ENCODE peak calls at places on chromosomes 16 and 17, in eight cellular contexts. M, L, S, N, J, Q, T and W are unnamed samples.

GRCh38 chr16:23448392-23448791 is 4.6 kb downstream of the COG7 start:
- DNase-seq in Q (no peak), J (no peak), N (no peak), M (no peak), T (no peak), S (no peak), L (no peak), W (no peak)

GRCh38 chr17:44912763-44913544 is 2.3 kb downstream of the GFAP start:
- DNase-seq in J (no peak), M (no peak), Q (no peak), N (no peak), T (no peak), L (no peak), S (no peak), W (no peak)

GRCh38 chr16:12780467-12780866 is 23.2 kb downstream of the CPPED1 start:
- DNase-seq in J (no peak), T (no peak), N (no peak), Q (no peak), M (no peak), S (no peak), L (no peak), W (no peak)

GRCh38 chr17:21452377-21453143 is 76.4 kb downstream of the KCNJ12 start:
- DNase-seq in M (peak; percentile 29), T (peak; percentile 58), L (peak; percentile 28), N (peak; percentile 15), Q (peak; percentile 24), J (no peak), S (no peak), W (peak; percentile 49)

GRCh38 chr17:9968881-9969280 is 63.8 kb upstream of the RCVRN start:
- DNase-seq in Q (no peak), M (no peak), T (no peak), N (peak; percentile 87), L (no peak), S (no peak), J (no peak), W (no peak)

GRCh38 chr16:58020628-58021521 is 4.7 kb upstream of the MMP15 start:
- DNase-seq in S (peak; percentile 44), N (peak; percentile 39), L (peak; percentile 23), T (no peak), M (peak; percentile 62), J (peak; percentile 42), Q (no peak), W (peak; percentile 68)

GRCh38 chr17:47243737-47244598 is 9.7 kb upstream of the ITGB3 start:
- DNase-seq in J (no peak), L (no peak), Q (no peak), N (no peak), M (no peak), S (no peak), T (no peak), W (no peak)

GRCh38 chr17:65064452-65065019 is 8.0 kb upstream of the GNA13 start:
- DNase-seq in Q (no peak), L (no peak), N (peak; percentile 73), J (no peak), M (no peak), T (no peak), S (no peak), W (no peak)

GRCh38 chr17:31308372-31308905 is 5.4 kb downstream of the EVI2B start:
- DNase-seq in N (no peak), J (no peak), Q (no peak), S (no peak), L (no peak), M (no peak), T (no peak), W (no peak)

GRCh38 chr17:41666336-41666680 is 22.4 kb upstream of the EIF1 start:
- DNase-seq in M (peak; percentile 56), L (no peak), J (peak; percentile 75), T (peak; percentile 57), N (no peak), S (no peak), Q (no peak), W (peak; percentile 78)

GRCh38 chr16:57955572-57955971 is 15.4 kb downstream of the CNGB1 start:
- DNase-seq in T (peak; percentile 91), S (no peak), L (no peak), Q (no peak), J (no peak), M (no peak), N (no peak), W (peak; percentile 66)

GRCh38 chr16:58588406-58588805 is 41.2 kb downstream of the CNOT1 start:
- DNase-seq in N (no peak), J (no peak), M (no peak), T (no peak), L (no peak), Q (no peak), S (no peak), W (no peak)

GRCh38 chr16:48047755-48048154 is 108.0 kb downstream of the ABCC12 start:
- DNase-seq in L (no peak), Q (no peak), S (no peak), T (no peak), N (no peak), M (no peak), J (no peak), W (no peak)

GRCh38 chr16:73714976-73715375 is 581.6 kb upstream of the PSMD7 start:
- DNase-seq in S (no peak), T (no peak), L (no peak), N (no peak), Q (no peak), J (no peak), M (no peak), W (no peak)

GRCh38 chr17:39225974-39226683 is 384 bp upstream of the STAC2 start:
- DNase-seq in Q (no peak), N (no peak), J (peak; percentile 45), S (peak; percentile 43), L (no peak), M (peak; percentile 33), T (no peak), W (peak; percentile 61)

GRCh38 chr16:59067207-59067606 is 333.1 kb upstream of the GOT2 start:
- DNase-seq in S (no peak), M (no peak), T (no peak), L (no peak), N (no peak), Q (no peak), J (no peak), W (peak; percentile 27)

GRCh38 chr17:70091681-70092080 is 16.7 kb downstream of the KCNJ16 start:
- DNase-seq in Q (no peak), J (no peak), M (no peak), T (no peak), S (no peak), N (no peak), L (no peak), W (no peak)

GRCh38 chr17:69733171-69734014 is 318.9 kb downstream of the MAP2K6 start:
- DNase-seq in J (no peak), T (no peak), N (peak; percentile 86), M (no peak), S (no peak), L (no peak), Q (peak; percentile 27), W (no peak)

GRCh38 chr17:45775576-45776011 is 8.5 kb upstream of the CRHR1 start:
- DNase-seq in J (no peak), L (no peak), N (no peak), T (peak; percentile 99), S (no peak), Q (no peak), M (no peak), W (peak; percentile 79)

GRCh38 chr17:12231027-12231682 is 210.5 kb downstream of the MAP2K4 start:
- DNase-seq in M (no peak), J (no peak), S (no peak), L (no peak), T (no peak), N (peak; percentile 41), Q (no peak), W (peak; percentile 54)

GRCh38 chr17:59853168-59853918 is 39.4 kb downstream of the TUBD1 start:
- DNase-seq in J (peak; percentile 54), N (peak; percentile 69), Q (peak; percentile 31), L (no peak), T (peak; percentile 78), S (no peak), M (peak; percentile 55), W (no peak)

GRCh38 chr16:81848306-81848853 is 69.3 kb downstream of the PLCG2 start:
- DNase-seq in M (no peak), T (no peak), L (no peak), N (no peak), S (no peak), J (no peak), Q (no peak), W (no peak)

GRCh38 chr16:88010971-88011483 is 59.8 kb downstream of the BANP start:
- DNase-seq in T (no peak), Q (no peak), L (no peak), J (no peak), S (no peak), M (no peak), N (no peak), W (no peak)

GRCh38 chr16:28261916-28262315 is 30.4 kb upstream of the SBK1 start:
- DNase-seq in J (no peak), L (no peak), M (no peak), T (no peak), N (no peak), S (no peak), Q (no peak), W (no peak)

GRCh38 chr17:76953926-76954325 is 85.7 kb downstream of the MGAT5B start:
- DNase-seq in L (no peak), J (no peak), Q (no peak), S (no peak), N (no peak), T (no peak), M (no peak), W (no peak)

GRCh38 chr16:89844739-89845339 is 16.6 kb downstream of the SPIRE2 start:
- DNase-seq in J (no peak), Q (no peak), T (no peak), N (no peak), L (no peak), S (no peak), M (no peak), W (no peak)

GRCh38 chr17:2776589-2777241 is 19.5 kb upstream of the RAP1GAP2 start:
- DNase-seq in J (no peak), N (no peak), S (no peak), T (no peak), Q (no peak), L (no peak), M (no peak), W (no peak)

GRCh38 chr16:19810817-19811731 is 73.6 kb downstream of the GPRC5B start:
- DNase-seq in L (peak; percentile 46), J (no peak), Q (peak; percentile 38), M (no peak), T (no peak), N (peak; percentile 67), S (no peak), W (no peak)